ENCODE peak calls at places on chromosomes 2 and 18, in seven cellular contexts. D, I, T, H, F, M and E are unnamed samples.

GRCh38 chr2:169222665-169223064 is 139.7 kb downstream of the LRP2 start:
- DNase-seq in H (peak), D (no peak), M (no peak), I (no peak), T (no peak), F (no peak), E (no peak)

GRCh38 chr2:171651667-171652410 is 35.4 kb upstream of the DYNC1I2 start:
- DNase-seq in F (no peak), M (no peak), I (no peak), D (no peak), H (no peak), T (no peak), E (no peak)

GRCh38 chr18:58937913-58938312 is 73.2 kb downstream of the ZNF532 start:
- DNase-seq in F (no peak), I (no peak), D (no peak), M (no peak), T (no peak), H (no peak), E (no peak)

GRCh38 chr18:13474336-13474735 is 252.0 kb downstream of the FAM210A start:
- DNase-seq in T (no peak), D (no peak), F (no peak), M (no peak), H (no peak), I (no peak), E (no peak)

GRCh38 chr18:79393626-79394401 is 1.9 kb upstream of the NFATC1 start:
- DNase-seq in M (peak), T (no peak), D (peak), H (peak), I (peak), F (peak), E (peak)

GRCh38 chr2:187299122-187299906 is 148.7 kb downstream of the CALCRL start:
- DNase-seq in M (no peak), H (no peak), I (no peak), T (no peak), F (no peak), D (peak), E (no peak)

GRCh38 chr2:197946562-197946961 is 142.2 kb downstream of the PLCL1 start:
- DNase-seq in D (no peak), F (no peak), I (no peak), T (no peak), M (no peak), H (no peak), E (no peak)

GRCh38 chr2:175203621-175204496 is 22.3 kb upstream of the ATP5MC3 start:
- DNase-seq in T (no peak), D (peak), H (peak), I (peak), F (peak), M (peak), E (peak)

GRCh38 chr2:128504242-128505149 is 185.8 kb upstream of the HS6ST1 start:
- DNase-seq in T (peak), I (no peak), M (no peak), D (no peak), F (peak), H (no peak), E (no peak)

GRCh38 chr2:88709117-88709739 is 17.8 kb downstream of the RPIA start:
- DNase-seq in I (no peak), T (no peak), D (no peak), F (no peak), H (no peak), M (no peak), E (no peak)

GRCh38 chr2:177983183-177983788 is 89.3 kb downstream of the PDE11A start:
- DNase-seq in H (peak), M (peak), D (peak), F (no peak), I (peak), T (no peak), E (peak)

GRCh38 chr2:207670887-207671286 is 40.6 kb upstream of the CCNYL1 start:
- DNase-seq in I (no peak), M (no peak), H (peak), T (no peak), D (peak), F (peak), E (no peak)

GRCh38 chr2:20193185-20193584 is 31.7 kb downstream of the SDC1 start:
- DNase-seq in F (no peak), T (no peak), I (no peak), M (no peak), D (no peak), H (no peak), E (no peak)

GRCh38 chr18:33751613-33752221 is 173.7 kb downstream of the ASXL3 start:
- DNase-seq in H (peak), F (no peak), T (no peak), M (no peak), D (no peak), I (no peak), E (peak)

GRCh38 chr2:156476021-156476420 is 39.8 kb downstream of the GPD2 start:
- DNase-seq in H (no peak), T (no peak), M (no peak), I (no peak), F (no peak), D (no peak), E (no peak)

GRCh38 chr18:40810371-40810770 is 1144.7 kb upstream of the PIK3C3 start:
- DNase-seq in F (no peak), I (no peak), D (no peak), T (no peak), H (no peak), M (no peak), E (no peak)

GRCh38 chr18:79746730-79747129 is 51.0 kb upstream of the KCNG2 start:
- DNase-seq in M (no peak), D (no peak), T (no peak), I (no peak), F (no peak), H (no peak), E (no peak)

GRCh38 chr2:12005886-12006681 is 259.7 kb downstream of the LPIN1 start:
- DNase-seq in I (no peak), F (no peak), M (no peak), T (peak), H (peak), D (no peak), E (no peak)

GRCh38 chr18:79533591-79533990 is 137.9 kb downstream of the NFATC1 start:
- DNase-seq in F (no peak), D (no peak), H (no peak), M (no peak), I (no peak), T (no peak), E (no peak)

GRCh38 chr2:54709341-54709809 is 14.1 kb upstream of the EML6 start:
- DNase-seq in I (no peak), F (no peak), H (no peak), D (no peak), M (no peak), T (no peak), E (no peak)

GRCh38 chr2:178008636-178009289 is 63.8 kb downstream of the PDE11A start:
- DNase-seq in D (peak), T (no peak), H (peak), M (no peak), I (no peak), F (no peak), E (no peak)

GRCh38 chr2:152762202-152762601 is 43.8 kb downstream of the ARL6IP6 start:
- DNase-seq in T (no peak), F (no peak), M (no peak), I (no peak), H (no peak), D (no peak), E (no peak)

GRCh38 chr2:98730851-98731708 is at the start of gene MGAT4A:
- DNase-seq in D (peak), I (no peak), M (peak), F (peak), T (no peak), H (peak), E (peak)

GRCh38 chr2:170817247-170817998 is 736 bp downstream of the GAD1 start:
- DNase-seq in F (peak), T (no peak), M (no peak), I (no peak), D (peak), H (peak), E (no peak)

GRCh38 chr2:161178756-161179155 is 18.5 kb downstream of the TANK start:
- DNase-seq in H (no peak), T (no peak), M (no peak), D (no peak), I (no peak), F (no peak), E (no peak)

GRCh38 chr2:7057865-7058400 is 140.7 kb downstream of the RNF144A start:
- DNase-seq in M (no peak), I (no peak), F (no peak), D (no peak), T (peak), H (no peak), E (no peak)

GRCh38 chr2:17934721-17935120 is 56.3 kb downstream of the KCNS3 start:
- DNase-seq in F (no peak), T (no peak), I (no peak), D (no peak), M (no peak), H (no peak), E (no peak)

GRCh38 chr2:109635426-109636289 is 21.5 kb downstream of the SOWAHC start:
- DNase-seq in H (no peak), F (no peak), M (no peak), T (no peak), I (no peak), D (no peak), E (no peak)

GRCh38 chr2:163191372-163191771 is 352.8 kb upstream of the KCNH7 start:
- DNase-seq in I (peak), M (peak), H (peak), T (no peak), F (no peak), D (peak), E (no peak)

GRCh38 chr2:54577035-54577434 is 120.9 kb downstream of the SPTBN1 start:
- DNase-seq in I (no peak), M (peak), T (no peak), H (no peak), F (no peak), D (no peak), E (peak)

GRCh38 chr2:110116033-110116710 is 550 bp upstream of the MALL start:
- DNase-seq in I (peak), M (no peak), D (peak), H (peak), T (no peak), F (peak), E (no peak)

GRCh38 chr2:169732075-169732474 is 1.6 kb upstream of the KLHL23 start:
- DNase-seq in F (peak), T (no peak), H (no peak), D (no peak), I (no peak), M (no peak), E (no peak)

GRCh38 chr2:101349893-101350662 is 37.2 kb downstream of the CREG2 start:
- DNase-seq in I (no peak), F (no peak), H (peak), T (no peak), D (no peak), M (peak), E (no peak)

GRCh38 chr2:143807677-143808076 is 678.5 kb downstream of the ARHGAP15 start:
- DNase-seq in T (no peak), M (peak), I (no peak), F (no peak), H (no peak), D (no peak), E (no peak)

GRCh38 chr2:233712596-233713261 is at the start of gene UGT1A5:
- DNase-seq in M (no peak), H (no peak), T (no peak), I (no peak), D (no peak), F (no peak), E (no peak)

GRCh38 chr2:69514406-69514805 is 77.2 kb upstream of the NFU1 start:
- DNase-seq in H (no peak), D (no peak), I (no peak), F (no peak), M (no peak), T (no peak), E (no peak)

GRCh38 chr18:28357785-28358401 is 181.0 kb upstream of the CDH2 start:
- DNase-seq in F (no peak), I (peak), T (no peak), D (no peak), H (peak), M (peak), E (no peak)

GRCh38 chr2:238388794-238389193 is 37.9 kb upstream of the ASB1 start:
- DNase-seq in I (no peak), M (no peak), H (no peak), D (no peak), T (no peak), F (no peak), E (no peak)

GRCh38 chr2:30410217-30410616 is 36.8 kb upstream of the LCLAT1 start:
- DNase-seq in H (no peak), D (no peak), F (no peak), I (no peak), M (peak), T (no peak), E (no peak)

GRCh38 chr18:44823782-44824181 is 143.1 kb downstream of the SETBP1 start:
- DNase-seq in M (no peak), H (no peak), T (no peak), D (no peak), I (no peak), F (no peak), E (no peak)

GRCh38 chr18:54187372-54187771 is 37.1 kb downstream of the MBD2 start:
- DNase-seq in D (no peak), F (no peak), H (no peak), T (no peak), I (no peak), M (no peak), E (no peak)
- TF ChIP-seq JUND in D (no peak), F (no peak), H (no peak), T (no peak), I (no peak), M (no peak), E (no peak)

GRCh38 chr2:190443778-190444481 is 35.8 kb downstream of the MFSD6 start:
- DNase-seq in T (no peak), H (no peak), M (no peak), F (no peak), I (no peak), D (peak), E (peak)
- TF ChIP-seq JUND in T (no peak), H (no peak), M (no peak), F (no peak), I (no peak), D (no peak), E (no peak)

DNA sequence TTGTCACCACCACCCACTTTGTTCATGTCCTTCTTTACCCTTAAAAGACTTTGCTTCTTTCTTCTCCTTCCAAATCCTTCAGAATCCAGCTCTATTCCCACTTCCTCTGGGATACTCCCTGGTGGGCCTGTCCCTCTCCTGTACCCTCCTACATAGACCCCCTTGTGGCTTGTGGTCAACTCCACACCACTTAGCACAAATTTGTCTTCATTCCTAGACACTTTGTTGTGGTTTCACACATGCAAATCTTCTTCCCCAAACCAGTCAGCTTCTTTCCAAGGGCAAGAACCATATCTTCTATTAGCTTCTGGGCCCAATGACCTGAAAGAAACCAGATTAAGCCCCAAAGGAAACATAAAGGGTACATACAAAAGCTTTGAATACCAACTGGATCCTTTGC is 342.4 kb downstream of the TNS1 start:
- DNase-seq in M (no peak), I (no peak), H (no peak), F (no peak), D (no peak), T (no peak), E (no peak)
- TF ChIP-seq JUND in M (no peak), I (no peak), H (no peak), F (no peak), D (no peak), T (no peak), E (no peak)

GRCh38 chr2:130756041-130756720 is 841 bp downstream of the AMER3 start:
- DNase-seq in T (no peak), F (peak), I (no peak), D (peak), M (no peak), H (peak), E (peak)
- TF ChIP-seq JUND in T (no peak), F (no peak), I (no peak), D (no peak), M (no peak), H (no peak), E (no peak)

GRCh38 chr18:77671456-77672167 is 422.0 kb downstream of the GALR1 start:
- DNase-seq in D (no peak), F (no peak), H (peak), T (no peak), M (no peak), I (no peak), E (no peak)
- TF ChIP-seq JUND in D (no peak), F (no peak), H (no peak), T (no peak), M (no peak), I (no peak), E (no peak)

DNA sequence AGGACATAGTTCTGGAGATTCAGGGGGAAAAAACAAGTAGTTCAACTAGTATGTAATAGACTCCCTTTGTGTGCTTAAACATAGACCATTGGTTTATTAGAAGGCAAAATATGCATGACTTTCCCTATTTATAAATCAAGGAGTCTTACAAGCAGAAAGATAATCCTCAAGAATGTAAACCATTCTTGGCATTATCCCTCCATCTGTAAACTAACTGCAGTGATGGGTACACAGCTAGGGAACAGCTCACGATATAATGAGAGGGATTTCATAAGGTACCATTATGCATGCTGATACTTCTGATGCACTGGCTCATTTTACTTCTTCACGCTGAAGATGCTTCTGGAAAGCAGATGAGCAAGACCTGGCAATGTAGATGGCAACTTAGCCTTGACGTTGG is 878 bp downstream of the FBXO15 start:
- DNase-seq in H (no peak), I (no peak), M (no peak), F (no peak), T (no peak), D (no peak), E (no peak)
- TF ChIP-seq JUND in H (no peak), I (no peak), M (no peak), F (no peak), T (no peak), D (no peak), E (no peak)

GRCh38 chr2:160061533-160062282 is 707 bp downstream of the PLA2R1 start:
- DNase-seq in I (no peak), D (peak), T (no peak), M (no peak), F (no peak), H (no peak), E (peak)
- TF ChIP-seq JUND in I (no peak), D (no peak), T (no peak), M (no peak), F (no peak), H (no peak), E (no peak)

GRCh38 chr2:72155151-72155550 is 7.5 kb upstream of the CYP26B1 start:
- DNase-seq in D (no peak), I (no peak), T (no peak), F (no peak), H (no peak), M (no peak), E (no peak)
- TF ChIP-seq JUND in D (no peak), I (no peak), T (no peak), F (no peak), H (no peak), M (no peak), E (no peak)